ENCODE peak calls at places on chromosomes 2 and 18, in seven cellular contexts. D is NCI-H774; L is putamen; W is GM06990; V is myocyte; I is activated CD8-positive, alpha-beta memory T cell treated with anti-CD3 and anti-CD28 coated beads, Interleukin-2, amount 50 U/mL, for 4 hours; M is fibroblast of lung. T is an unnamed sample.

GRCh38 chr2:29113027-29113686 is 2.1 kb upstream of the CLIP4 start:
- DNase-seq in I (no peak), V (peak; percentile 71), M (peak; percentile 95), L (no peak), W (no peak), D (no peak), T (no peak)

GRCh38 chr2:189254268-189254883 is 74.8 kb upstream of the COL5A2 start:
- DNase-seq in V (peak; percentile 97), W (no peak), I (no peak), L (no peak), D (no peak), M (peak; percentile 86), T (no peak)

GRCh38 chr2:120912101-120912985 is 176.7 kb downstream of the GLI2 start:
- DNase-seq in V (peak; percentile 66), D (no peak), L (no peak), I (no peak), W (no peak), M (peak; percentile 62), T (no peak)

GRCh38 chr18:79569720-79570119 is 109.9 kb upstream of the CTDP1 start:
- DNase-seq in V (no peak), I (peak; percentile 3), D (no peak), L (no peak), M (no peak), W (no peak), T (peak; percentile 17)

GRCh38 chr18:6542296-6542695 is 127.6 kb upstream of the L3MBTL4 start:
- DNase-seq in L (no peak), M (no peak), V (no peak), W (no peak), D (no peak), I (no peak), T (no peak)

GRCh38 chr2:240956161-240956934 is 42.1 kb upstream of the SNED1 start:
- DNase-seq in V (no peak), W (no peak), D (no peak), M (no peak), L (no peak), I (peak; percentile 7), T (peak; percentile 25)

GRCh38 chr18:33536904-33537303 is 41.1 kb upstream of the ASXL3 start:
- DNase-seq in V (no peak), W (no peak), I (no peak), D (no peak), L (no peak), M (no peak), T (no peak)

GRCh38 chr2:98463988-98464771 is 19.5 kb downstream of the INPP4A start:
- DNase-seq in M (no peak), V (no peak), D (no peak), W (peak; percentile 57), I (no peak), L (no peak), T (peak; percentile 60)

GRCh38 chr2:222837643-222838056 is 23.2 kb upstream of the ACSL3 start:
- DNase-seq in V (peak; percentile 47), M (peak; percentile 80), D (no peak), W (no peak), I (no peak), L (no peak), T (no peak)

GRCh38 chr2:171271380-171271779 is 110.7 kb upstream of the TLK1 start:
- DNase-seq in L (no peak), M (no peak), V (no peak), D (no peak), W (no peak), I (no peak), T (no peak)

GRCh38 chr2:181526014-181526413 is 68.8 kb downstream of the ITGA4 start:
- DNase-seq in L (no peak), M (no peak), D (no peak), W (no peak), I (no peak), V (no peak), T (no peak)

GRCh38 chr2:51969349-51969748 is 937.4 kb upstream of the NRXN1 start:
- DNase-seq in M (no peak), W (no peak), D (no peak), L (no peak), V (no peak), I (no peak), T (no peak)

GRCh38 chr18:68574311-68574710 is 140.6 kb downstream of the TMX3 start:
- DNase-seq in V (peak; percentile 28), D (no peak), W (no peak), M (no peak), L (no peak), I (no peak), T (no peak)

GRCh38 chr2:40325111-40325510 is 126.8 kb downstream of the SLC8A1 start:
- DNase-seq in W (no peak), V (no peak), M (peak; percentile 39), I (no peak), L (no peak), D (no peak), T (no peak)

GRCh38 chr2:182650704-182651103 is 65.4 kb upstream of the DNAJC10 start:
- DNase-seq in L (peak; percentile 9), D (peak; percentile 24), V (peak; percentile 72), M (peak; percentile 50), I (no peak), W (peak; percentile 15), T (no peak)

GRCh38 chr2:172516299-172516698 is 39.6 kb upstream of the PDK1 start:
- DNase-seq in W (no peak), D (no peak), L (no peak), M (peak; percentile 57), I (no peak), V (no peak), T (peak; percentile 78)

GRCh38 chr2:102664439-102665042 is 45.2 kb downstream of the SLC9A2 start:
- DNase-seq in W (peak; percentile 49), M (peak; percentile 75), V (no peak), L (peak; percentile 76), D (no peak), I (peak; percentile 33), T (no peak)

GRCh38 chr2:226079677-226080076 is 680.2 kb downstream of the NYAP2 start:
- DNase-seq in I (no peak), W (no peak), V (peak; percentile 51), L (no peak), D (no peak), M (peak; percentile 99), T (no peak)

GRCh38 chr2:173076557-173077345 is 1.1 kb downstream of the MAP3K20 start:
- DNase-seq in M (peak; percentile 54), W (no peak), I (peak; percentile 14), D (no peak), L (no peak), V (peak; percentile 53), T (no peak)